ENCODE peak calls at places on chromosomes 4 and X, in four cellular contexts. R, A, D and N are unnamed samples.

GRCh38 chr4:158895797-158896442 is 127.1 kb downstream of the FNIP2 start:
- DNase-seq in R (peak), A (peak), D (no peak), N (no peak)

GRCh38 chrX:45621356-45622041 is 420.8 kb upstream of the DIPK2B start:
- DNase-seq in R (no peak), D (no peak), A (no peak), N (no peak)

GRCh38 chr4:112038861-112039260 is 106.4 kb upstream of the FAM241A start:
- DNase-seq in R (no peak), A (no peak), D (no peak), N (no peak)

GRCh38 chrX:80550722-80551121 is 130.5 kb downstream of the TENT5D start:
- DNase-seq in D (peak), A (peak), R (no peak), N (no peak)

GRCh38 chr4:124083706-124084105 is 628.8 kb downstream of the ANKRD50 start:
- DNase-seq in D (no peak), R (no peak), A (no peak), N (no peak)

GRCh38 chr4:101961144-101961543 is 170.6 kb downstream of the BANK1 start:
- DNase-seq in A (no peak), D (no peak), R (no peak), N (no peak)

GRCh38 chrX:153797415-153798015 is 3.0 kb downstream of the SSR4 start:
- DNase-seq in D (no peak), R (no peak), A (no peak), N (no peak)

GRCh38 chrX:9847071-9847470 is 60.8 kb downstream of the SHROOM2 start:
- DNase-seq in R (no peak), A (no peak), D (no peak), N (no peak)

GRCh38 chrX:143632625-143633387 is 3.1 kb downstream of the SLITRK4 start:
- DNase-seq in A (no peak), R (peak), D (no peak), N (no peak)

GRCh38 chr4:151806511-151806927 is 45.7 kb upstream of the GATB start:
- DNase-seq in D (no peak), A (no peak), R (no peak), N (no peak)

GRCh38 chr4:74284074-74284473 is 24.2 kb upstream of the EPGN start:
- DNase-seq in R (no peak), A (no peak), D (no peak), N (no peak)

GRCh38 chr4:118033148-118034060 is 882 bp upstream of the NDST3 start:
- DNase-seq in R (peak), A (peak), D (peak), N (no peak)

GRCh38 chr4:67160409-67160808 is 384.9 kb downstream of the CENPC start:
- DNase-seq in R (no peak), D (no peak), A (no peak), N (no peak)

GRCh38 chrX:19303216-19303880 is 40.4 kb upstream of the PDHA1 start:
- DNase-seq in A (no peak), D (peak), R (no peak), N (no peak)

GRCh38 chrX:33204889-33205288 is 6.5 kb downstream of the DMD start:
- DNase-seq in A (no peak), R (no peak), D (no peak), N (no peak)

GRCh38 chrX:19846995-19847790 is 40.2 kb downstream of the SH3KBP1 start:
- DNase-seq in R (no peak), A (no peak), D (no peak), N (no peak)

GRCh38 chr4:16224264-16224663 is 2.0 kb downstream of the TAPT1 start:
- DNase-seq in D (peak), R (no peak), A (no peak), N (no peak)

GRCh38 chrX:45758738-45759397 is 558.2 kb upstream of the DIPK2B start:
- DNase-seq in D (no peak), R (peak), A (no peak), N (peak)

GRCh38 chrX:130055103-130055502 is 55.2 kb downstream of the ELF4 start:
- DNase-seq in R (no peak), A (no peak), D (no peak), N (no peak)

GRCh38 chr4:93710101-93710846 is 118.3 kb upstream of the ATOH1 start:
- DNase-seq in R (no peak), A (peak), D (peak), N (no peak)

GRCh38 chr4:150336676-150337412 is 245.1 kb upstream of the MAB21L2 start:
- DNase-seq in D (no peak), R (no peak), A (no peak), N (no peak)

GRCh38 chrX:118807151-118808017 is 16.2 kb upstream of the ZCCHC12 start:
- DNase-seq in R (peak), A (peak), D (peak), N (no peak)

GRCh38 chrX:69145714-69146113 is 19.5 kb downstream of the PJA1 start:
- DNase-seq in R (no peak), A (no peak), D (no peak), N (no peak)

GRCh38 chr4:122830392-122831095 is 3.9 kb downstream of the FGF2 start:
- DNase-seq in R (no peak), D (no peak), A (no peak), N (no peak)

GRCh38 chrX:21728276-21728968 is 29.5 kb downstream of the SMPX start:
- DNase-seq in D (no peak), R (no peak), A (no peak), N (no peak)